ENCODE peak calls at places on chromosomes 11 and 22, in five cellular contexts. L is tibial nerve, T is pancreas, O is stomach, A is HFFc6. D is an unnamed sample.

GRCh38 chr11:1559103-1559951 is 12.7 kb downstream of the DUSP8 start:
- DNase-seq in T (peak), L (peak), A (peak), O (peak), D (no peak)

GRCh38 chr22:23204125-23204488 is 23.8 kb downstream of the BCR start:
- DNase-seq in L (no peak), A (no peak), O (no peak), T (no peak), D (no peak)

GRCh38 chr11:94501522-94501921 is 7.7 kb downstream of the ANKRD49 start:
- DNase-seq in T (no peak), O (no peak), A (no peak), L (no peak), D (no peak)

GRCh38 chr11:114026355-114026754 is 33.2 kb upstream of the ZBTB16 start:
- DNase-seq in A (no peak), T (no peak), L (no peak), O (no peak), D (no peak)

GRCh38 chr11:76670475-76671235 is at the start of gene LRRC32:
- DNase-seq in T (peak), L (no peak), A (no peak), O (peak), D (no peak)

GRCh38 chr11:101583180-101584128 is at the start of gene TRPC6:
- DNase-seq in L (no peak), O (no peak), A (no peak), T (no peak), D (peak)

GRCh38 chr22:25051983-25052710 is 99.6 kb downstream of the KIAA1671 start:
- DNase-seq in A (no peak), O (peak), T (peak), L (no peak), D (no peak)

GRCh38 chr11:55457641-55458040 is 89.9 kb downstream of the OR4A15 start:
- DNase-seq in T (no peak), L (no peak), A (no peak), O (no peak), D (no peak)

GRCh38 chr22:21941921-21942320 is 10.7 kb downstream of the PPM1F start:
- DNase-seq in L (no peak), A (no peak), T (no peak), O (no peak), D (no peak)

GRCh38 chr11:102047305-102047924 is at the start of gene CFAP300:
- DNase-seq in T (peak), L (peak), A (peak), O (peak), D (peak)

GRCh38 chr11:67436459-67437081 is 912 bp downstream of the PTPRCAP start:
- DNase-seq in O (peak), A (no peak), T (no peak), L (no peak), D (no peak)

GRCh38 chr22:35601743-35602633 is 15.1 kb downstream of the MB start:
- DNase-seq in A (peak), L (peak), O (no peak), T (no peak), D (no peak)

GRCh38 chr11:67272327-67273259 is 6.3 kb downstream of the GRK2 start:
- DNase-seq in A (no peak), L (no peak), T (no peak), O (no peak), D (no peak)

GRCh38 chr11:64777449-64778222 is 706 bp downstream of the SF1 start:
- DNase-seq in T (peak), L (peak), A (peak), O (peak), D (peak)

GRCh38 chr22:45010532-45010900 is 711 bp upstream of the PHF21B start:
- DNase-seq in A (no peak), T (no peak), O (no peak), L (no peak), D (no peak)

GRCh38 chr11:250740-251299 is 14.0 kb downstream of the PSMD13 start:
- DNase-seq in O (peak), L (peak), T (peak), A (peak), D (peak)

GRCh38 chr11:16252373-16252772 is 104.0 kb downstream of the SOX6 start:
- DNase-seq in A (peak), T (no peak), O (no peak), L (no peak), D (no peak)

GRCh38 chr11:17538731-17539130 is 5.5 kb downstream of the USH1C start:
- DNase-seq in O (no peak), L (no peak), A (no peak), T (no peak), D (no peak)

GRCh38 chr11:123509737-123510578 is 79.9 kb downstream of the GRAMD1B start:
- DNase-seq in A (peak), O (no peak), T (no peak), L (no peak), D (peak)

GRCh38 chr11:47001666-47002285 is 65.2 kb downstream of the CSTPP1 start:
- DNase-seq in L (no peak), O (no peak), A (no peak), T (no peak), D (no peak)

GRCh38 chr11:72066855-72067254 is 13.5 kb downstream of the NUMA1 start:
- DNase-seq in A (no peak), T (no peak), L (no peak), O (no peak), D (no peak)

GRCh38 chr11:26753738-26754504 is 32.1 kb upstream of the SLC5A12 start:
- DNase-seq in L (peak), T (peak), A (peak), O (peak), D (no peak)

GRCh38 chr11:47923667-47924066 is 56.7 kb upstream of the PTPRJ start:
- DNase-seq in A (peak), T (peak), L (peak), O (peak), D (no peak)

GRCh38 chr11:110029714-110030113 is 63.5 kb upstream of the ZC3H12C start:
- DNase-seq in A (no peak), T (no peak), L (no peak), O (no peak), D (no peak)

GRCh38 chr11:46478196-46478595 is 86.6 kb upstream of the CHRM4 start:
- DNase-seq in A (no peak), O (no peak), T (no peak), L (no peak), D (no peak)

DNA sequence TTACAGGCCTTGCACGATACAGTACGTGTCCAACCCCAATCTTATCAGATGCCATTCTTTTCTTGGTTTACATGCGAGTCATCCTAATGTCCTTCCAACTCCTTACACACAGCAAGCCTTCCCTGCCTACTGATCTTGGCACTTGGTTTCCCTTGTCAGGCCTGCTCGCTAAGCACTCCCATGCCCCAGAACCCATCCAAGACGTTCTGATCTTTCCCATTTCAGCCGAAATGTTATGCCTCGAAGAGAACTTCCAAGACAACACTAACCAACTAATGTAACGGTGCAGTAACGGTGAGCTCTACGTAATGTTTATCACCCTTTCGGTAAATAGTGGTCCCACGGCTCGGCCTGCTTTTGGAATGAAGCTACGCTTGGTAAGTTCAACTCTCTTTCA is 521 bp downstream of the PES1 start:
- DNase-seq in L (no peak), A (peak), O (no peak), T (no peak), D (no peak)
- TF ChIP-seq CTCF in L (no peak), A (no peak), O (no peak), T (no peak), D (no peak)

GRCh38 chr22:38336699-38337098 is 19.5 kb upstream of the CSNK1E start:
- DNase-seq in O (no peak), L (no peak), A (no peak), T (no peak), D (no peak)

GRCh38 chr22:38338772-38339379 is 21.6 kb upstream of the CSNK1E start:
- DNase-seq in A (no peak), T (no peak), L (no peak), O (no peak), D (no peak)

DNA sequence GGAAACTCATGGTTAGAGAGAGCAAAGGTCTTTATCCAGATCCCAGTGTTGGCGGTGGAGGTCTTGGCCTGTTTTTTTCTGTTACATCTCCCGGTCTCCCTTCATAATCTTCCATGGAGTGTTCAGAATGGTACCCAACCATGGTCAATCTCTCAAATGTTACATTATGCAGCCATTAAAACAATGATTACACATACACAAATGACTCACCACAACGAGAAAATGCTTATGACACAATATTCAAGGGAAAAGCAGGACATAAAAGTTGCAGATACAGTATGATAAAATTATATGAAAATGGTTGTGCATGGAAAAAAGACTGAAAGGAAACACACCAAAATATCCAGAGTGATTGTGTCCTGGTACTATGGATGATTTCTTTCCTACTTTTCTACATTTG is 17.8 kb upstream of the CSNK1E start:
- DNase-seq in A (no peak), T (no peak), L (no peak), O (no peak), D (no peak)
- TF ChIP-seq CTCF in A (no peak), T (no peak), L (no peak), O (no peak), D (no peak)

GRCh38 chr11:87252869-87253268 is 215.1 kb downstream of the TMEM135 start:
- DNase-seq in L (no peak), A (no peak), O (no peak), T (no peak), D (no peak)
- TF ChIP-seq CTCF in L (no peak), A (no peak), O (no peak), T (no peak), D (no peak)

GRCh38 chr22:30220338-30221009 is 26.1 kb downstream of the LIF start:
- DNase-seq in L (no peak), T (no peak), O (no peak), A (no peak), D (no peak)

GRCh38 chr22:30221121-30221992 is 25.2 kb downstream of the LIF start:
- DNase-seq in T (no peak), A (no peak), O (no peak), L (no peak), D (no peak)

GRCh38 chr22:30217698-30218565 is 28.6 kb downstream of the LIF start:
- DNase-seq in A (no peak), T (no peak), O (no peak), L (no peak), D (no peak)

GRCh38 chr22:30219668-30220278 is 26.8 kb downstream of the LIF start:
- DNase-seq in A (no peak), T (no peak), L (no peak), O (no peak), D (no peak)

GRCh38 chr22:30219049-30219448 is 27.5 kb downstream of the LIF start:
- DNase-seq in L (no peak), A (no peak), T (no peak), O (no peak), D (no peak)
- TF ChIP-seq CTCF in L (no peak), A (peak), T (no peak), O (no peak), D (peak)

GRCh38 chr11:68436985-68437926 is 23.3 kb upstream of the PPP6R3 start:
- DNase-seq in A (peak), L (no peak), T (no peak), O (no peak), D (no peak)
- TF ChIP-seq CTCF in A (peak), L (no peak), T (no peak), O (no peak), D (no peak)